ENCODE peak calls at places on chromosomes 2 and 18, in eight cellular contexts. One of them, this sample, is unnamed. For H3K36me3, the result is how much of the 10 kb centered on the place peaks cover.

GRCh38 chr2:26816893-26817292 is 31.0 kb downstream of the CENPA start:
- DNase-seq in psoas muscle: no peak
- DNase-seq in GM06990: no peak
- DNase-seq in IMR-90: no peak
- DNase-seq in cardiac muscle cell: no peak
- DNase-seq in left ventricle myocardium inferior: no peak
- DNase-seq in Peyer's patch: no peak
- DNase-seq in kidney: no peak
- DNase-seq in this sample: peak

GRCh38 chr18:137327-137726 is 21.0 kb upstream of the USP14 start:
- DNase-seq in psoas muscle: no peak
- DNase-seq in GM06990: no peak
- DNase-seq in IMR-90: no peak
- DNase-seq in cardiac muscle cell: no peak
- DNase-seq in left ventricle myocardium inferior: no peak
- DNase-seq in Peyer's patch: no peak
- DNase-seq in kidney: no peak
- DNase-seq in this sample: no peak

GRCh38 chr2:106847366-106847765 is 38.6 kb downstream of the ST6GAL2 start:
- DNase-seq in psoas muscle: no peak
- DNase-seq in GM06990: no peak
- DNase-seq in IMR-90: no peak
- DNase-seq in cardiac muscle cell: no peak
- DNase-seq in left ventricle myocardium inferior: no peak
- DNase-seq in Peyer's patch: no peak
- DNase-seq in kidney: no peak
- DNase-seq in this sample: no peak

GRCh38 chr2:160355080-160355479 is 138.5 kb downstream of the RBMS1 start:
- DNase-seq in psoas muscle: no peak
- DNase-seq in GM06990: no peak
- DNase-seq in IMR-90: no peak
- DNase-seq in cardiac muscle cell: no peak
- DNase-seq in left ventricle myocardium inferior: no peak
- DNase-seq in Peyer's patch: no peak
- DNase-seq in kidney: no peak
- DNase-seq in this sample: no peak

GRCh38 chr2:209431701-209432100 is 7.9 kb downstream of the MAP2 start:
- DNase-seq in psoas muscle: no peak
- DNase-seq in GM06990: no peak
- DNase-seq in IMR-90: peak
- DNase-seq in cardiac muscle cell: peak
- DNase-seq in left ventricle myocardium inferior: no peak
- DNase-seq in Peyer's patch: no peak
- DNase-seq in kidney: no peak
- DNase-seq in this sample: no peak

GRCh38 chr2:129888896-129889295 is 90.6 kb upstream of the RAB6C start:
- DNase-seq in psoas muscle: no peak
- DNase-seq in GM06990: no peak
- DNase-seq in IMR-90: peak
- DNase-seq in cardiac muscle cell: peak
- DNase-seq in left ventricle myocardium inferior: no peak
- DNase-seq in Peyer's patch: no peak
- DNase-seq in kidney: no peak
- DNase-seq in this sample: no peak

GRCh38 chr2:32330136-32330535 is 26.7 kb upstream of the BIRC6 start:
- DNase-seq in psoas muscle: no peak
- DNase-seq in GM06990: no peak
- DNase-seq in IMR-90: peak
- DNase-seq in cardiac muscle cell: peak
- DNase-seq in left ventricle myocardium inferior: no peak
- DNase-seq in Peyer's patch: no peak
- DNase-seq in kidney: no peak
- DNase-seq in this sample: no peak

GRCh38 chr18:41745166-41746049 is 209.6 kb upstream of the PIK3C3 start:
- DNase-seq in psoas muscle: no peak
- DNase-seq in GM06990: no peak
- DNase-seq in IMR-90: peak
- DNase-seq in cardiac muscle cell: peak
- DNase-seq in left ventricle myocardium inferior: peak
- DNase-seq in Peyer's patch: no peak
- DNase-seq in kidney: no peak
- DNase-seq in this sample: peak

GRCh38 chr2:49619804-49620203 is 465.5 kb upstream of the FSHR start:
- DNase-seq in psoas muscle: no peak
- DNase-seq in GM06990: no peak
- DNase-seq in IMR-90: no peak
- DNase-seq in cardiac muscle cell: peak
- DNase-seq in left ventricle myocardium inferior: no peak
- DNase-seq in Peyer's patch: no peak
- DNase-seq in kidney: no peak
- DNase-seq in this sample: no peak

GRCh38 chr2:182591774-182592173 is 124.3 kb upstream of the DNAJC10 start:
- DNase-seq in psoas muscle: no peak
- DNase-seq in GM06990: no peak
- DNase-seq in IMR-90: no peak
- DNase-seq in cardiac muscle cell: no peak
- DNase-seq in left ventricle myocardium inferior: no peak
- DNase-seq in Peyer's patch: no peak
- DNase-seq in kidney: no peak
- DNase-seq in this sample: no peak

GRCh38 chr2:168136392-168136977 is 110.9 kb downstream of the STK39 start:
- DNase-seq in psoas muscle: no peak
- DNase-seq in GM06990: peak
- DNase-seq in IMR-90: peak
- DNase-seq in cardiac muscle cell: peak
- DNase-seq in left ventricle myocardium inferior: no peak
- DNase-seq in Peyer's patch: no peak
- DNase-seq in kidney: no peak
- DNase-seq in this sample: no peak

GRCh38 chr2:38835015-38835601 is 40.6 kb downstream of the DHX57 start:
- DNase-seq in psoas muscle: no peak
- DNase-seq in GM06990: no peak
- DNase-seq in IMR-90: peak
- DNase-seq in cardiac muscle cell: peak
- DNase-seq in left ventricle myocardium inferior: no peak
- DNase-seq in Peyer's patch: no peak
- DNase-seq in kidney: no peak
- DNase-seq in this sample: no peak

GRCh38 chr2:241730679-241731293 is 3.6 kb upstream of the D2HGDH start:
- DNase-seq in psoas muscle: no peak
- DNase-seq in GM06990: no peak
- DNase-seq in IMR-90: no peak
- DNase-seq in cardiac muscle cell: no peak
- DNase-seq in left ventricle myocardium inferior: no peak
- DNase-seq in Peyer's patch: no peak
- DNase-seq in kidney: no peak
- DNase-seq in this sample: no peak

GRCh38 chr2:70123829-70124117 is 36.5 kb downstream of the PCBP1 start:
- DNase-seq in psoas muscle: no peak
- DNase-seq in GM06990: no peak
- DNase-seq in IMR-90: no peak
- DNase-seq in cardiac muscle cell: no peak
- DNase-seq in left ventricle myocardium inferior: no peak
- DNase-seq in Peyer's patch: no peak
- DNase-seq in kidney: no peak
- DNase-seq in this sample: no peak

GRCh38 chr2:65580824-65581223 is 148.4 kb upstream of the SPRED2 start:
- DNase-seq in psoas muscle: no peak
- DNase-seq in GM06990: no peak
- DNase-seq in IMR-90: no peak
- DNase-seq in cardiac muscle cell: no peak
- DNase-seq in left ventricle myocardium inferior: no peak
- DNase-seq in Peyer's patch: no peak
- DNase-seq in kidney: no peak
- DNase-seq in this sample: no peak

GRCh38 chr2:8605350-8606065 is 76.3 kb upstream of the ID2 start:
- DNase-seq in psoas muscle: no peak
- DNase-seq in GM06990: no peak
- DNase-seq in IMR-90: peak
- DNase-seq in cardiac muscle cell: no peak
- DNase-seq in left ventricle myocardium inferior: no peak
- DNase-seq in Peyer's patch: no peak
- DNase-seq in kidney: no peak
- DNase-seq in this sample: no peak

GRCh38 chr18:55811964-55812363 is 224.0 kb upstream of the TCF4 start:
- DNase-seq in psoas muscle: no peak
- DNase-seq in GM06990: no peak
- DNase-seq in IMR-90: no peak
- DNase-seq in cardiac muscle cell: no peak
- DNase-seq in left ventricle myocardium inferior: no peak
- DNase-seq in Peyer's patch: no peak
- DNase-seq in kidney: no peak
- DNase-seq in this sample: no peak

GRCh38 chr2:224584768-224585204 is 377 bp downstream of the CUL3 start:
- DNase-seq in psoas muscle: peak
- DNase-seq in GM06990: peak
- DNase-seq in IMR-90: no peak
- DNase-seq in cardiac muscle cell: peak
- DNase-seq in left ventricle myocardium inferior: peak
- DNase-seq in Peyer's patch: peak
- DNase-seq in kidney: peak
- DNase-seq in this sample: peak

GRCh38 chr2:42369551-42370229 is 8.7 kb upstream of the COX7A2L start:
- DNase-seq in psoas muscle: no peak
- DNase-seq in GM06990: no peak
- DNase-seq in IMR-90: no peak
- DNase-seq in cardiac muscle cell: no peak
- DNase-seq in left ventricle myocardium inferior: no peak
- DNase-seq in Peyer's patch: no peak
- DNase-seq in kidney: no peak
- DNase-seq in this sample: no peak

GRCh38 chr18:76357585-76358265 is 137.3 kb downstream of the ZNF516 start:
- DNase-seq in psoas muscle: no peak
- DNase-seq in GM06990: no peak
- DNase-seq in IMR-90: peak
- DNase-seq in cardiac muscle cell: no peak
- DNase-seq in left ventricle myocardium inferior: no peak
- DNase-seq in Peyer's patch: no peak
- DNase-seq in kidney: no peak
- DNase-seq in this sample: no peak

GRCh38 chr18:79952996-79953559 is 1.6 kb upstream of the SLC66A2 start:
- DNase-seq in psoas muscle: peak
- DNase-seq in GM06990: no peak
- DNase-seq in IMR-90: no peak
- DNase-seq in cardiac muscle cell: no peak
- DNase-seq in left ventricle myocardium inferior: no peak
- DNase-seq in Peyer's patch: peak
- DNase-seq in kidney: no peak
- DNase-seq in this sample: peak
- H3K4me3 ChIP-seq in psoas muscle: no peak
- H3K4me3 ChIP-seq in GM06990: no peak
- H3K4me3 ChIP-seq in IMR-90: peak
- H3K4me3 ChIP-seq in cardiac muscle cell: peak
- H3K4me3 ChIP-seq in left ventricle myocardium inferior: no peak
- H3K4me3 ChIP-seq in Peyer's patch: no peak
- H3K4me3 ChIP-seq in kidney: no peak
- H3K4me3 ChIP-seq in this sample: no peak

DNA sequence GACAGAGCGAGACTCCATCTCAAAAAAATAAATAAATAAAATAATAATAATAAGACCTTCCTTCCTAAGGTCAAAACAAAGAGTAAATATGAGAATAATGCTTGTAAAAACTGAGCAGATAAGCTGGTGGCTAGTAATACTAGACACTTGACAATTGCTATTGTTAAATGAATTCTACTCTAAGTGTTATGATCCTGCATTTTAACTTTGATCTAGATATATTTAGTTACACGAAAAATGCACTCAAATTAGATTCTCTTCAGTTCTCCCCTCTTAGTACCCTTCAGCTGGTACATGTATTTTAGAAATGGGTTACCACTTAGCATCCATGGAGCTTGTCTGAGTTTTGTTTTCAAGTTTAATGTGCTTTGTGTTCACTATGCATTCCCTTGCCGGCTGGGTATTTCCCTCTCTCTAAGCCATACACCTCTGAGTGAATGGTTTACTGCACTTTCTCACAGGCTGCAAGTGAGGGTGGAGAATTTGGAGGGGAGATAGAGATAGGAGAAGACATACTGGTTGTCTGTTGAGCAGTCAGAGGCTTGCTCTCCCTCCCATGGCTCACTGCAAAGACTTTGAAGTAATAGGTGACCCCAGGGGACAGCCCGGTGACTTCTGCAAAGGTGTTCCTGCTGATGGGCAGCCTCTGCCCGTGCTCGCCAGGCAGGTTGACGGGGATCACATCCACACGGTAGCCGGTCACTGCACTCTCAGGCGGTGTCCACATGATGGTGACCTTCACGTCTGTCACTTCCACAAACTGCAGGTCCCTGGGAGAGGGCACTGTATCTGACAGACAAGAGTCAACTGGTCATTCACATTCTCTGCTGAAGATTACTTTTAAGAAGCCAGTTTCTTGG is 29.9 kb downstream of the FN1 start:
- DNase-seq in psoas muscle: no peak
- DNase-seq in GM06990: peak
- DNase-seq in IMR-90: no peak
- DNase-seq in cardiac muscle cell: no peak
- DNase-seq in left ventricle myocardium inferior: no peak
- DNase-seq in Peyer's patch: no peak
- DNase-seq in kidney: no peak
- DNase-seq in this sample: no peak
- H3K36me3 ChIP-seq in psoas muscle: under half
- H3K36me3 ChIP-seq in GM06990: under half
- H3K36me3 ChIP-seq in IMR-90: half or more
- H3K36me3 ChIP-seq in cardiac muscle cell: half or more
- H3K36me3 ChIP-seq in left ventricle myocardium inferior: half or more
- H3K36me3 ChIP-seq in Peyer's patch: under half
- H3K36me3 ChIP-seq in kidney: under half
- H3K36me3 ChIP-seq in this sample: under half

GRCh38 chr2:99190548-99190947 is 9.6 kb downstream of the MRPL30 start:
- DNase-seq in psoas muscle: no peak
- DNase-seq in GM06990: no peak
- DNase-seq in IMR-90: no peak
- DNase-seq in cardiac muscle cell: no peak
- DNase-seq in left ventricle myocardium inferior: no peak
- DNase-seq in Peyer's patch: no peak
- DNase-seq in kidney: no peak
- DNase-seq in this sample: no peak
- TF ChIP-seq CTCF in psoas muscle: no peak
- TF ChIP-seq CTCF in GM06990: peak
- TF ChIP-seq CTCF in IMR-90: no peak
- TF ChIP-seq CTCF in cardiac muscle cell: no peak
- TF ChIP-seq CTCF in left ventricle myocardium inferior: no peak
- TF ChIP-seq CTCF in Peyer's patch: no peak
- TF ChIP-seq CTCF in kidney: no peak
- TF ChIP-seq CTCF in this sample: no peak

GRCh38 chr2:73987948-73988700 is 3.4 kb downstream of the TET3 start:
- DNase-seq in psoas muscle: no peak
- DNase-seq in GM06990: no peak
- DNase-seq in IMR-90: no peak
- DNase-seq in cardiac muscle cell: peak
- DNase-seq in left ventricle myocardium inferior: no peak
- DNase-seq in Peyer's patch: no peak
- DNase-seq in kidney: no peak
- DNase-seq in this sample: no peak
- H3K4me3 ChIP-seq in psoas muscle: peak
- H3K4me3 ChIP-seq in GM06990: peak
- H3K4me3 ChIP-seq in IMR-90: no peak
- H3K4me3 ChIP-seq in cardiac muscle cell: no peak
- H3K4me3 ChIP-seq in left ventricle myocardium inferior: peak
- H3K4me3 ChIP-seq in Peyer's patch: peak
- H3K4me3 ChIP-seq in kidney: peak
- H3K4me3 ChIP-seq in this sample: no peak

GRCh38 chr2:64543006-64543697 is 19.0 kb downstream of the AFTPH start:
- DNase-seq in psoas muscle: no peak
- DNase-seq in GM06990: no peak
- DNase-seq in IMR-90: peak
- DNase-seq in cardiac muscle cell: no peak
- DNase-seq in left ventricle myocardium inferior: no peak
- DNase-seq in Peyer's patch: no peak
- DNase-seq in kidney: no peak
- DNase-seq in this sample: no peak
- H3K36me3 ChIP-seq in psoas muscle: under half
- H3K36me3 ChIP-seq in GM06990: under half
- H3K36me3 ChIP-seq in IMR-90: under half
- H3K36me3 ChIP-seq in cardiac muscle cell: under half
- H3K36me3 ChIP-seq in left ventricle myocardium inferior: under half
- H3K36me3 ChIP-seq in Peyer's patch: under half
- H3K36me3 ChIP-seq in kidney: under half
- H3K36me3 ChIP-seq in this sample: under half

This sample was measured in mucosa of descending colon.